ENCODE peak calls at places on chromosomes 16 and 17, in ten cellular contexts. X is NCI-H774, S is GM03348, V is heart right ventricle, U is fibroblast of pulmonary artery, M is H9, C is NCI-H146, W is T-helper 17 cell, F is GF-D8, T is non-pigmented ciliary epithelial cell. D is an unnamed sample.

GRCh38 chr17:35299108-35299507 is 56.2 kb downstream of the SLFN5 start:
- DNase-seq in M (no peak), T (no peak), U (no peak), X (no peak), C (no peak), W (no peak), S (peak), V (no peak), F (no peak), D (no peak)

GRCh38 chr17:8482546-8482945 is 46.9 kb downstream of the NDEL1 start:
- DNase-seq in T (no peak), M (no peak), W (no peak), V (no peak), X (no peak), S (no peak), C (no peak), U (no peak), F (no peak), D (no peak)

GRCh38 chr17:83155128-83156081 is 76.0 kb downstream of the METRNL start:
- DNase-seq in C (no peak), X (no peak), F (no peak), V (no peak), U (peak), W (no peak), T (peak), S (peak), M (peak), D (no peak)

GRCh38 chr17:63086483-63087185 is 120.6 kb downstream of the TANC2 start:
- DNase-seq in S (no peak), M (no peak), C (no peak), W (no peak), X (no peak), T (no peak), V (no peak), U (no peak), F (no peak), D (no peak)

GRCh38 chr17:39174907-39175694 is 9.1 kb upstream of the ARL5C start:
- DNase-seq in F (no peak), U (peak), X (peak), C (peak), T (no peak), S (peak), M (peak), V (peak), W (peak), D (peak)

GRCh38 chr17:37791434-37791833 is 46.6 kb upstream of the HNF1B start:
- DNase-seq in X (peak), M (peak), W (peak), T (no peak), F (no peak), U (peak), C (peak), V (no peak), S (no peak), D (no peak)

GRCh38 chr16:27405546-27406451 is 3.8 kb downstream of the IL21R start:
- DNase-seq in C (no peak), M (no peak), X (no peak), U (no peak), T (no peak), V (no peak), S (peak), W (no peak), F (no peak), D (no peak)

GRCh38 chr17:78998311-78999055 is 11.1 kb downstream of the CANT1 start:
- DNase-seq in U (no peak), V (peak), M (no peak), W (no peak), F (no peak), X (no peak), T (no peak), S (no peak), C (no peak), D (no peak)

GRCh38 chr17:160336-160735 is 21.1 kb downstream of the DOC2B start:
- DNase-seq in C (no peak), U (no peak), T (no peak), V (no peak), M (no peak), F (no peak), S (no peak), X (no peak), W (no peak), D (no peak)

GRCh38 chr17:17345294-17345597 is 42.1 kb downstream of the NT5M start:
- DNase-seq in F (no peak), X (no peak), T (no peak), V (no peak), S (no peak), M (no peak), U (no peak), W (no peak), C (no peak), D (no peak)

GRCh38 chr17:28746611-28747045 is 2.8 kb downstream of the TRAF4 start:
- DNase-seq in V (no peak), T (no peak), M (peak), U (no peak), C (no peak), S (no peak), X (peak), F (no peak), W (no peak), D (no peak)